ENCODE peak calls at places on chromosomes 13 and 19, in nine cellular contexts. G is HTR-8/SVneo; K is stimulated activated CD4-positive, alpha-beta T cell treated with anti-CD3 and anti-CD28 coated beads, Interleukin-4, amount 100 ng/mL, for 1 hour; I is activated naive CD4-positive, alpha-beta T cell treated with anti-CD3 and anti-CD28 coated beads, Interleukin-2, amount 50 U/mL, for 16 hours; W is T-helper 9 cell; L is frontal cortex; E is left colon; Z is astrocyte; F is lower lobe of right lung. P is an unnamed sample.

GRCh38 chr19:45716314-45717130 is 14.2 kb downstream of the FBXO46 start:
- DNase-seq in G (no peak), K (peak; percentile 8), I (no peak), W (peak; percentile 11), L (no peak), E (peak; percentile 50), Z (no peak), F (no peak), P (peak; percentile 60)

GRCh38 chr19:54206831-54207177 is 6.1 kb downstream of the RPS9 start:
- DNase-seq in G (no peak), K (no peak), I (no peak), W (no peak), L (no peak), E (no peak), Z (no peak), F (no peak), P (no peak)

GRCh38 chr19:5967994-5968430 is 9.9 kb downstream of the RANBP3 start:
- DNase-seq in G (peak; percentile 78), K (peak; percentile 62), I (peak; percentile 58), W (peak; percentile 54), L (peak; percentile 87), E (peak; percentile 69), Z (peak; percentile 66), F (peak; percentile 25), P (peak; percentile 73)

GRCh38 chr19:55580628-55581144 is at the start of gene ZNF579:
- DNase-seq in G (peak; percentile 81), K (peak; percentile 82), I (peak; percentile 83), W (peak; percentile 61), L (peak; percentile 90), E (peak; percentile 87), Z (peak; percentile 84), F (peak; percentile 88), P (peak; percentile 89)

GRCh38 chr13:114044486-114044885 is 70.6 kb upstream of the C13orf46 start:
- DNase-seq in G (no peak), K (no peak), I (no peak), W (no peak), L (no peak), E (no peak), Z (peak; percentile 56), F (no peak), P (no peak)

GRCh38 chr13:38758278-38758677 is 71.4 kb downstream of the FREM2 start:
- DNase-seq in G (no peak), K (no peak), I (no peak), W (no peak), L (no peak), E (no peak), Z (no peak), F (no peak), P (no peak)

GRCh38 chr19:18361646-18362045 is 21.2 kb downstream of the PGPEP1 start:
- DNase-seq in G (no peak), K (no peak), I (no peak), W (no peak), L (no peak), E (no peak), Z (no peak), F (no peak), P (no peak)

GRCh38 chr13:45278096-45278645 is 62.8 kb downstream of the TPT1 start:
- DNase-seq in G (no peak), K (no peak), I (no peak), W (no peak), L (no peak), E (no peak), Z (peak; percentile 34), F (no peak), P (no peak)

GRCh38 chr13:98471895-98472294 is 105.0 kb downstream of the STK24 start:
- DNase-seq in G (no peak), K (no peak), I (no peak), W (no peak), L (no peak), E (no peak), Z (no peak), F (peak; percentile 63), P (no peak)